ENCODE peak calls at places on chromosomes 3 and 15, in eight cellular contexts. One of them, this sample, is unnamed.

GRCh38 chr3:16335772-16336621 is 71.0 kb downstream of the OXNAD1 start:
- DNase-seq in mucosa of descending colon: no peak
- DNase-seq in AG04449: no peak
- DNase-seq in AG09309: no peak
- DNase-seq in psoas muscle: no peak
- DNase-seq in MCF 10A: no peak
- DNase-seq in uterus: no peak
- DNase-seq in GM20000: no peak
- DNase-seq in this sample: no peak

GRCh38 chr15:26129852-26130251 is 266.7 kb upstream of the ATP10A start:
- DNase-seq in AG04449: no peak
- DNase-seq in psoas muscle: no peak
- DNase-seq in uterus: no peak
- DNase-seq in MCF 10A: no peak
- DNase-seq in GM20000: no peak
- DNase-seq in mucosa of descending colon: no peak
- DNase-seq in AG09309: no peak
- DNase-seq in this sample: no peak

GRCh38 chr3:50627407-50628051 is 10.6 kb downstream of the MAPKAPK3 start:
- DNase-seq in AG04449: no peak
- DNase-seq in MCF 10A: peak
- DNase-seq in psoas muscle: peak
- DNase-seq in GM20000: no peak
- DNase-seq in mucosa of descending colon: no peak
- DNase-seq in AG09309: no peak
- DNase-seq in uterus: no peak
- DNase-seq in this sample: no peak

GRCh38 chr15:74201656-74202420 is 749 bp downstream of the STRA6 start:
- DNase-seq in psoas muscle: no peak
- DNase-seq in AG09309: no peak
- DNase-seq in GM20000: no peak
- DNase-seq in MCF 10A: peak
- DNase-seq in AG04449: no peak
- DNase-seq in uterus: no peak
- DNase-seq in mucosa of descending colon: no peak
- DNase-seq in this sample: no peak

GRCh38 chr3:10291139-10291500 is 1.6 kb downstream of the GHRL start:
- DNase-seq in GM20000: no peak
- DNase-seq in AG04449: no peak
- DNase-seq in MCF 10A: no peak
- DNase-seq in mucosa of descending colon: no peak
- DNase-seq in uterus: no peak
- DNase-seq in AG09309: no peak
- DNase-seq in psoas muscle: no peak
- DNase-seq in this sample: no peak

GRCh38 chr15:22811640-22812039 is 25.2 kb downstream of the NIPA1 start:
- DNase-seq in AG04449: no peak
- DNase-seq in psoas muscle: no peak
- DNase-seq in GM20000: no peak
- DNase-seq in AG09309: no peak
- DNase-seq in MCF 10A: peak
- DNase-seq in uterus: no peak
- DNase-seq in mucosa of descending colon: peak
- DNase-seq in this sample: no peak

GRCh38 chr15:95017950-95018349 is 786.6 kb downstream of the MCTP2 start:
- DNase-seq in psoas muscle: peak
- DNase-seq in uterus: peak
- DNase-seq in AG04449: no peak
- DNase-seq in AG09309: no peak
- DNase-seq in mucosa of descending colon: peak
- DNase-seq in MCF 10A: peak
- DNase-seq in GM20000: no peak
- DNase-seq in this sample: no peak

GRCh38 chr3:190810957-190811356 is 51.5 kb downstream of the GMNC start:
- DNase-seq in AG04449: no peak
- DNase-seq in psoas muscle: no peak
- DNase-seq in AG09309: no peak
- DNase-seq in mucosa of descending colon: no peak
- DNase-seq in MCF 10A: no peak
- DNase-seq in uterus: no peak
- DNase-seq in GM20000: no peak
- DNase-seq in this sample: no peak

GRCh38 chr3:161316006-161316689 is 55.2 kb downstream of the SPTSSB start:
- DNase-seq in AG09309: no peak
- DNase-seq in AG04449: no peak
- DNase-seq in mucosa of descending colon: peak
- DNase-seq in uterus: no peak
- DNase-seq in psoas muscle: no peak
- DNase-seq in GM20000: no peak
- DNase-seq in MCF 10A: peak
- DNase-seq in this sample: no peak

GRCh38 chr3:66253790-66254620 is 33.2 kb downstream of the SLC25A26 start:
- DNase-seq in AG09309: no peak
- DNase-seq in GM20000: peak
- DNase-seq in AG04449: no peak
- DNase-seq in psoas muscle: no peak
- DNase-seq in uterus: no peak
- DNase-seq in mucosa of descending colon: no peak
- DNase-seq in MCF 10A: peak
- DNase-seq in this sample: no peak

GRCh38 chr3:129121016-129121791 is 400 bp downstream of the RAB43 start:
- DNase-seq in AG09309: no peak
- DNase-seq in MCF 10A: no peak
- DNase-seq in GM20000: no peak
- DNase-seq in AG04449: no peak
- DNase-seq in mucosa of descending colon: no peak
- DNase-seq in uterus: peak
- DNase-seq in psoas muscle: peak
- DNase-seq in this sample: no peak

GRCh38 chr3:194572944-194573491 is 60.2 kb downstream of the TMEM44 start:
- DNase-seq in uterus: no peak
- DNase-seq in MCF 10A: peak
- DNase-seq in AG09309: no peak
- DNase-seq in mucosa of descending colon: no peak
- DNase-seq in AG04449: no peak
- DNase-seq in GM20000: no peak
- DNase-seq in psoas muscle: no peak
- DNase-seq in this sample: no peak

GRCh38 chr15:48313216-48313615 is 18.0 kb upstream of the DUT start:
- DNase-seq in psoas muscle: no peak
- DNase-seq in AG09309: no peak
- DNase-seq in mucosa of descending colon: no peak
- DNase-seq in uterus: no peak
- DNase-seq in GM20000: no peak
- DNase-seq in MCF 10A: peak
- DNase-seq in AG04449: no peak
- DNase-seq in this sample: no peak

GRCh38 chr15:78950906-78951840 is 6.3 kb upstream of the CTSH start:
- DNase-seq in MCF 10A: no peak
- DNase-seq in AG09309: no peak
- DNase-seq in mucosa of descending colon: no peak
- DNase-seq in psoas muscle: no peak
- DNase-seq in uterus: no peak
- DNase-seq in GM20000: no peak
- DNase-seq in AG04449: no peak
- DNase-seq in this sample: peak

GRCh38 chr15:79617071-79617470 is 184.9 kb downstream of the MINAR1 start:
- DNase-seq in uterus: no peak
- DNase-seq in AG04449: no peak
- DNase-seq in mucosa of descending colon: no peak
- DNase-seq in AG09309: no peak
- DNase-seq in MCF 10A: no peak
- DNase-seq in psoas muscle: no peak
- DNase-seq in GM20000: no peak
- DNase-seq in this sample: no peak

GRCh38 chr3:32203854-32204253 is 34.6 kb upstream of the CMTM8 start:
- DNase-seq in uterus: no peak
- DNase-seq in MCF 10A: peak
- DNase-seq in AG09309: no peak
- DNase-seq in psoas muscle: no peak
- DNase-seq in mucosa of descending colon: no peak
- DNase-seq in GM20000: no peak
- DNase-seq in AG04449: no peak
- DNase-seq in this sample: no peak

GRCh38 chr3:151538706-151539403 is 78.0 kb upstream of the IGSF10 start:
- DNase-seq in uterus: peak
- DNase-seq in AG09309: no peak
- DNase-seq in AG04449: no peak
- DNase-seq in GM20000: no peak
- DNase-seq in psoas muscle: no peak
- DNase-seq in MCF 10A: no peak
- DNase-seq in mucosa of descending colon: no peak
- DNase-seq in this sample: no peak

GRCh38 chr15:70088887-70089691 is 8.6 kb downstream of the TLE3 start:
- DNase-seq in MCF 10A: no peak
- DNase-seq in psoas muscle: peak
- DNase-seq in mucosa of descending colon: no peak
- DNase-seq in AG04449: no peak
- DNase-seq in AG09309: no peak
- DNase-seq in GM20000: no peak
- DNase-seq in uterus: peak
- DNase-seq in this sample: no peak

GRCh38 chr3:185976100-185976499 is 38.3 kb upstream of the TRA2B start:
- DNase-seq in uterus: no peak
- DNase-seq in AG09309: no peak
- DNase-seq in psoas muscle: no peak
- DNase-seq in MCF 10A: no peak
- DNase-seq in GM20000: no peak
- DNase-seq in AG04449: no peak
- DNase-seq in mucosa of descending colon: no peak
- DNase-seq in this sample: no peak

GRCh38 chr3:154229217-154229590 is 95.1 kb downstream of the DHX36 start:
- DNase-seq in mucosa of descending colon: no peak
- DNase-seq in AG09309: no peak
- DNase-seq in AG04449: no peak
- DNase-seq in uterus: no peak
- DNase-seq in MCF 10A: no peak
- DNase-seq in GM20000: no peak
- DNase-seq in psoas muscle: no peak
- DNase-seq in this sample: no peak

GRCh38 chr3:93906245-93906644 is 67.5 kb downstream of the PROS1 start:
- DNase-seq in uterus: no peak
- DNase-seq in AG09309: no peak
- DNase-seq in mucosa of descending colon: peak
- DNase-seq in GM20000: no peak
- DNase-seq in AG04449: no peak
- DNase-seq in MCF 10A: no peak
- DNase-seq in psoas muscle: no peak
- DNase-seq in this sample: no peak
- TF ChIP-seq CTCF in uterus: no peak
- TF ChIP-seq CTCF in AG09309: no peak
- TF ChIP-seq CTCF in mucosa of descending colon: no peak
- TF ChIP-seq CTCF in GM20000: no peak
- TF ChIP-seq CTCF in AG04449: no peak
- TF ChIP-seq CTCF in MCF 10A: no peak
- TF ChIP-seq CTCF in psoas muscle: no peak
- TF ChIP-seq CTCF in this sample: no peak

GRCh38 chr15:77581896-77582569 is 50.7 kb downstream of the LINGO1 start:
- DNase-seq in AG04449: no peak
- DNase-seq in uterus: no peak
- DNase-seq in mucosa of descending colon: no peak
- DNase-seq in GM20000: no peak
- DNase-seq in AG09309: no peak
- DNase-seq in psoas muscle: no peak
- DNase-seq in MCF 10A: no peak
- DNase-seq in this sample: no peak
- TF ChIP-seq CTCF in AG04449: no peak
- TF ChIP-seq CTCF in uterus: no peak
- TF ChIP-seq CTCF in mucosa of descending colon: no peak
- TF ChIP-seq CTCF in GM20000: no peak
- TF ChIP-seq CTCF in AG09309: no peak
- TF ChIP-seq CTCF in psoas muscle: no peak
- TF ChIP-seq CTCF in MCF 10A: no peak
- TF ChIP-seq CTCF in this sample: no peak

DNA sequence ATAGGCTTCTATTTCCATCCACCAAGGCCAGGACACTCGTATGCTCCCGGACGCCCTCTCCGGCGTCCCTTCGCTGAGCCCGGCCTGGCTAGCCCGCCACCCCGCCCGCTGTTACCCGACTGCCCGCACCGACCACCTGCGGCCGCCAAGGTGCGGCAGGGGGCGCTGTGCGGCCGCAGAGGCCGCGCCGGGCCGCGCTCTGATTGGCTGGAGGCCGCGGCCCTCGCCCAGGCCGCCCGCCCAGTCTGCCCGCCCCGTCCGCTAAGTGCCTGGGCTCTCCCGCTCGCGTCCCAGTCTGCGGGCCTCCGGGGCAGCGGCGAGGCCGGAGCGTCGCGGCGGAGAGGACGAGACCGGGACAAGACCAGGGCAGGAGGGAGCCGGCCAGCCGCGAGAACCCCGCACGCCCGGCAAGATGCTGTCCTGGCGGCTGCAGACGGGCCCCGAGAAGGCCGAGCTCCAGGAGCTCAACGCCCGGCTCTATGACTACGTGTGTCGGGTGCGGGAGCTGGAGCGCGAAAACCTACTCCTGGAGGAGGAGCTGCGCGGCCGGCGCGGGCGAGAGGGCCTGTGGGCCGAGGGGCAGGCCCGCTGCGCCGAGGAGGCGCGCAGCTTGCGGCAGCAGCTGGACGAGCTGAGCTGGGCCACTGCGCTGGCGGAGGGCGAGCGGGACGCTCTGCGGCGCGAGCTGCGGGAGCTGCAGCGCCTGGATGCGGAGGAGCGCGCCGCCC is at the start of gene SYNM:
- DNase-seq in psoas muscle: peak
- DNase-seq in mucosa of descending colon: peak
- DNase-seq in GM20000: peak
- DNase-seq in uterus: peak
- DNase-seq in AG09309: no peak
- DNase-seq in AG04449: no peak
- DNase-seq in MCF 10A: peak
- DNase-seq in this sample: no peak
- TF ChIP-seq CTCF in psoas muscle: peak
- TF ChIP-seq CTCF in mucosa of descending colon: peak
- TF ChIP-seq CTCF in GM20000: peak
- TF ChIP-seq CTCF in uterus: peak
- TF ChIP-seq CTCF in AG09309: peak
- TF ChIP-seq CTCF in AG04449: peak
- TF ChIP-seq CTCF in MCF 10A: peak
- TF ChIP-seq CTCF in this sample: peak

DNA sequence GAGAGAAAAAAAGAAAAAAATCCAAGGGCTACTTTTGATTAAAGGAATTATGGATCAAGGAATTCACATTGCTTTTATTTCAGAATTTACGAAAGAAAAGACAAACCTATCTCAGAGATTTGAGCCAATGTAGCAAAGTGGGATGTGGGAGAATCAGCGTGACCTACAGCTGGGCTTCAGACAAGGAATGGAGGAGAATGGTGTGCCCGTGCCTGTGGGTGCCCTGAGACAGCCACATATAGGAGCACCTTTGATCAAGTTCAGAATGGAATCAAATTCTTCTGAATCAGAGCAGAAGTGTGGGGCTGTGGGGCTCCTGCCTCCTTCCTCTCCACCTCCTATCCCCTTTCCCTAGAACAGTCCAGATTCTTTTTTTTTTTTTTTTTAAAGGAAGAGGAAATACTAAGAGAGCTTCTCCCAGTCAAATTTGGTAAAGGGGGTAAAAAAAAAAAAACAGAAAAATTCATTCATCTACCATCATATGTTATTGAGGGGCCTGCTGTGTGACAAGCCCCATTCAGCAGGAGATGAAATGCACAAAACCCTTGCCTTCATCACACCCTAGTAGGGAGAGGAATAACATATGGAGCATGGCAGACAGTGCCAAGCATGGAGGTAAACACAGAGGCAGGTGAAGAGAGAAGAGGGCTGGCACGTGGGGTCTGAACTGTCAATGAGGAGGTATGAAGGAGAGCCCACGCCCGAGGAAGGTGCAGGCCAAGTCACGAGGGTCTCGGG is 25.0 kb upstream of the MUSTN1 start:
- DNase-seq in uterus: no peak
- DNase-seq in MCF 10A: no peak
- DNase-seq in AG04449: no peak
- DNase-seq in AG09309: no peak
- DNase-seq in GM20000: no peak
- DNase-seq in psoas muscle: no peak
- DNase-seq in mucosa of descending colon: no peak
- DNase-seq in this sample: no peak
- TF ChIP-seq CTCF in uterus: no peak
- TF ChIP-seq CTCF in MCF 10A: no peak
- TF ChIP-seq CTCF in AG04449: no peak
- TF ChIP-seq CTCF in AG09309: no peak
- TF ChIP-seq CTCF in GM20000: no peak
- TF ChIP-seq CTCF in psoas muscle: no peak
- TF ChIP-seq CTCF in mucosa of descending colon: no peak
- TF ChIP-seq CTCF in this sample: no peak